ENCODE peak calls at places on chromosome 14, in four cellular contexts. A is lower leg skin, C is HCT116, K is body of pancreas. G is an unnamed sample.

GRCh38 chr14:32039401-32039800 is 37.7 kb upstream of the ARHGAP5 start:
- DNase-seq in K (no peak), A (no peak), C (no peak), G (no peak)

GRCh38 chr14:59296508-59296907 is 108.0 kb downstream of the DAAM1 start:
- DNase-seq in K (no peak), A (no peak), C (no peak), G (no peak)

GRCh38 chr14:69573841-69574265 is 818 bp downstream of the CCDC177 start:
- DNase-seq in A (no peak), K (no peak), C (no peak), G (no peak)

GRCh38 chr14:22118894-22119477 is 445.4 kb upstream of the OR4E1 start:
- DNase-seq in K (no peak), A (no peak), C (no peak), G (no peak)

GRCh38 chr14:51869426-51870113 is 9.2 kb downstream of the GNG2 start:
- DNase-seq in A (no peak), K (no peak), C (no peak), G (no peak)

GRCh38 chr14:98903371-98903770 is 368.6 kb downstream of the BCL11B start:
- DNase-seq in A (no peak), C (no peak), K (no peak), G (no peak)

GRCh38 chr14:99564256-99564902 is 39.6 kb downstream of the CCDC85C start:
- DNase-seq in K (peak), C (no peak), A (no peak), G (peak)

GRCh38 chr14:91953170-91953985 is 5.9 kb upstream of the FBLN5 start:
- DNase-seq in C (no peak), A (no peak), K (no peak), G (no peak)

GRCh38 chr14:74841230-74842207 is 34.4 kb downstream of the PROX2 start:
- DNase-seq in K (no peak), A (no peak), C (no peak), G (no peak)

GRCh38 chr14:32738206-32738871 is 200.3 kb upstream of the NPAS3 start:
- DNase-seq in C (no peak), A (no peak), K (no peak), G (no peak)

GRCh38 chr14:100010679-100011078 is 54.5 kb upstream of the EVL start:
- DNase-seq in C (no peak), K (no peak), A (no peak), G (no peak)

GRCh38 chr14:94944636-94945258 is 174.8 kb upstream of the GSC start:
- DNase-seq in K (no peak), A (no peak), C (no peak), G (no peak)

GRCh38 chr14:105444859-105445258 is 25.2 kb downstream of the MTA1 start:
- DNase-seq in K (no peak), A (no peak), C (no peak), G (no peak)

GRCh38 chr14:104473244-104473565 is 106.4 kb upstream of the C14orf180 start:
- DNase-seq in C (no peak), A (no peak), K (no peak), G (no peak)

GRCh38 chr14:94312481-94313246 is 10.5 kb downstream of the SERPINA6 start:
- DNase-seq in C (no peak), A (no peak), K (no peak), G (no peak)

GRCh38 chr14:95841680-95842079 is 35.0 kb upstream of the TUNAR start:
- DNase-seq in A (no peak), C (no peak), K (no peak), G (no peak)

GRCh38 chr14:96324219-96324618 is 38.9 kb downstream of the ATG2B start:
- DNase-seq in C (no peak), A (no peak), K (no peak), G (no peak)

GRCh38 chr14:56351861-56352260 is 227.7 kb upstream of the TMEM260 start:
- DNase-seq in C (no peak), A (no peak), K (no peak), G (no peak)

DNA sequence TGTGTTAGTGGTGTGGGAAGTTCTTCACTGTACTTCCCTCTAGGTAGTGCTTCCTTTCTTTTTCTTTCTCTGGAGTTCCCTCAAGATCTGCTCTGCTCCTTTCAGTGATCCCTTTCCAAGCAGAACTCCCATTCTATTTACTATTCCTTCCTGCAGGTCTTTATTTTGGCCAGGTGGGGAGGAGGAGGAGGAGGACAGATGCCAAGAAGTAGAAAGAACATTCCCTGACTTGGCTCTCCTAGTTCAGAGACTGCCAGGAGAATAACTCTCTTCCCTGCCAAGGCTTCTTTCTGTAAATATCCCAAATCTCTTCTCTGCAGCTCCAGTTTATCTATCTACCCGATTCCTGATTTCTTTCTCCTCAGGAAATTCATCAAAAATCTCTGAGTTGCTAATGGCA is 229.7 kb upstream of the TMEM260 start:
- DNase-seq in C (no peak), K (no peak), A (no peak), G (no peak)
- TF ChIP-seq CTCF in C (no peak), K (no peak), A (no peak), G (no peak)

GRCh38 chr14:88553886-88554457 is 835 bp downstream of the PTPN21 start:
- DNase-seq in C (no peak), K (peak), A (no peak), G (no peak)

GRCh38 chr14:88551936-88552565 is 2.8 kb downstream of the PTPN21 start:
- DNase-seq in C (no peak), K (no peak), A (no peak), G (no peak)

GRCh38 chr14:88552859-88553258 is 1.9 kb downstream of the PTPN21 start:
- DNase-seq in K (no peak), A (no peak), C (no peak), G (no peak)

GRCh38 chr14:88556581-88556980 is 1.8 kb upstream of the PTPN21 start:
- DNase-seq in C (no peak), K (no peak), A (no peak), G (no peak)

GRCh38 chr14:88554458-88555286 is at the start of gene PTPN21:
- DNase-seq in C (no peak), A (peak), K (peak), G (peak)
- TF ChIP-seq POLR2A in C (peak), A (no peak), K (peak), G (no peak)

GRCh38 chr14:60732840-60733483 is 1.6 kb upstream of the MNAT1 start:
- DNase-seq in A (no peak), K (no peak), C (no peak), G (no peak)

GRCh38 chr14:60736494-60736893 is 1.9 kb downstream of the MNAT1 start:
- DNase-seq in K (no peak), C (no peak), A (no peak), G (no peak)

GRCh38 chr14:60738843-60739508 is 4.4 kb downstream of the MNAT1 start:
- DNase-seq in C (no peak), A (no peak), K (no peak), G (no peak)

DNA sequence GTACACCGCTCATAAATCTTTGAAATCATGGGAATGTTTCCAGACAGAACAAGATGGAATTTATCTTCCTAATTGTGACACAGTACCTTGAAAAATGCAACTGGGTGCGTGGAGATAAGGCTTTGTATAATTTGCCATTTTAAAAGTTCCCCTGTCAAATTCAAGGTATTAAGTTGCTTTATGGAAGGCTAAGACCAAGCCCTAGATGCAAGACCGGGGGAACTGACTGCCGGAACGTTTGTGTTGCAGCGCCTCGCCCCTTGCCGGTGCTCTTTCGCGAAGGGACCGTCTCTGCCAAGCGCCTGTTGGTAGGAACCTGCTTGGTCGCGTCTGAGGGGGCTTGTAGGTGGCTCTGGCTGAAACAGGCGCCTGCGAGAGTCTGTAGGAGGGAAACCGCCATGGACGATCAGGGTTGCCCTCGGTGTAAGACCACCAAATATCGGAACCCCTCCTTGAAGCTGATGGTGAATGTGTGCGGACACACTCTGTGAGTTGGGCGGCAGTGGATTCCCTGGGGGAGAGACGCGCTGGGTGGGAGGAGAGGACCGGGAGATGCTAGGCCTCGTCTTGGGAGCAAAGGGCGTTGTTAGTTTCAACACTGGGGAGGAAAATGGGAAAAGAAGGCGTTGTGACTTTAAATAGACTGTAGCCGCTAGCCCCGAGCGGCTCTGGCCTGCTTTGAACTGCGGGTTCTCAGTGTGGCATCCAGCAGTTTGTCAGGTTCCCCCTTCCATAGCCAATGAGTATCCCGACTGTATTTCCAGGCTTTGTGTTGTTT is at the start of gene MNAT1:
- DNase-seq in C (peak), A (peak), K (peak), G (peak)
- TF ChIP-seq CTCF in C (no peak), A (no peak), K (peak), G (no peak)

DNA sequence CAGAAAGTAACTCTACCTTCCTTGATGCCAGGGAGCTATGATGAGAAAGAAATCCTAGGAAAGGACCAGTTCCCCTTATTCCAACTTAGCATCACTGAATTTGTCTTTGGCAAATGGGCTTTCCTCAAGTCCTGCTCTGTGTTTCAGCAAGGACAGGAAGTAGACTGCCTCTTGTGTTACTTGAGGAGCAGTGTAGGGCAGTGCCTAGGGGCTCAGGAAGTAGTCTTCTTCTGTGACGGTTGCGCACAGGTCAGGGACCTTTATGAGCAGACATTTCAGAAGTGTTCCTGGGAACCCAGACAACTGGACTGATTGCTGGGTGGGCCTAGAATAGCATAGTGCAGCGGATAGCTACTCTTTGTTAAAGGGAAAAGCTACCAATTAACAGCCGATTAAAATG is 2.7 kb downstream of the LGALS3 start:
- DNase-seq in K (no peak), A (no peak), C (no peak), G (peak)
- TF ChIP-seq POLR2A in K (no peak), A (no peak), C (no peak), G (no peak)

G was measured in heart left ventricle.